ENCODE peak calls at places on chromosomes 1 and 21, in four cellular contexts. H is HEK293T, K is K562, F is HepG2. W is an unnamed sample.

GRCh38 chr21:21156919-21157318 is 158.7 kb downstream of the NCAM2 start:
- DNase-seq in H (no peak), K (peak; percentile 37), F (no peak), W (no peak)

GRCh38 chr1:111612006-111612405 is 7.6 kb upstream of the RAP1A start:
- DNase-seq in K (no peak), F (no peak), H (no peak), W (no peak)

GRCh38 chr1:7632681-7633080 is 138.4 kb upstream of the VAMP3 start:
- DNase-seq in F (no peak), H (no peak), K (no peak), W (no peak)

GRCh38 chr1:20166047-20166446 is 19.8 kb upstream of the UBXN10 start:
- DNase-seq in H (no peak), F (no peak), K (no peak), W (no peak)

GRCh38 chr1:216902669-216903388 is 179.6 kb upstream of the ESRRG start:
- DNase-seq in K (no peak), F (peak; percentile 55), H (no peak), W (no peak)

GRCh38 chr1:161258439-161259386 is at the start of gene PCP4L1:
- DNase-seq in F (no peak), H (no peak), K (no peak), W (peak; percentile 87)

GRCh38 chr21:45550552-45551210 is 8.4 kb upstream of the SLC19A1 start:
- DNase-seq in K (peak; percentile 28), F (no peak), H (no peak), W (no peak)

GRCh38 chr1:2801535-2802291 is at the start of gene TTC34:
- DNase-seq in H (peak; percentile 78), F (peak; percentile 16), K (peak; percentile 76), W (peak; percentile 63)

GRCh38 chr21:30434033-30434631 is 4.1 kb downstream of the KRTAP13-4 start:
- DNase-seq in H (peak; percentile 62), F (no peak), K (peak; percentile 29), W (peak; percentile 64)

GRCh38 chr21:28334407-28334806 is 658.3 kb downstream of the LTN1 start:
- DNase-seq in K (no peak), F (no peak), H (no peak), W (no peak)

GRCh38 chr1:218679988-218680743 is 335.0 kb downstream of the TGFB2 start:
- DNase-seq in F (no peak), H (no peak), K (no peak), W (no peak)

GRCh38 chr1:60906039-60906438 is 176.3 kb upstream of the NFIA start:
- DNase-seq in H (no peak), K (no peak), F (no peak), W (no peak)

GRCh38 chr1:187464320-187464719 is 635.6 kb downstream of the PLA2G4A start:
- DNase-seq in F (no peak), K (no peak), H (no peak), W (no peak)

GRCh38 chr1:225460021-225460736 is 32.3 kb upstream of the LBR start:
- DNase-seq in K (no peak), H (no peak), F (no peak), W (no peak)

GRCh38 chr21:45441431-45442255 is 36.7 kb downstream of the COL18A1 start:
- DNase-seq in K (no peak), F (no peak), H (no peak), W (no peak)

GRCh38 chr1:216119600-216119999 is 303.6 kb downstream of the USH2A start:
- DNase-seq in F (peak; percentile 11), H (peak; percentile 31), K (peak; percentile 9), W (no peak)

GRCh38 chr1:200351826-200352549 is 57.8 kb downstream of the ZNF281 start:
- DNase-seq in F (no peak), H (no peak), K (no peak), W (no peak)

GRCh38 chr1:51298322-51298705 is 32.0 kb downstream of the TTC39A start:
- DNase-seq in F (no peak), K (no peak), H (no peak), W (no peak)

GRCh38 chr1:188489336-188490112 is 1660.8 kb downstream of the PLA2G4A start:
- DNase-seq in F (no peak), K (no peak), H (no peak), W (no peak)

GRCh38 chr1:63463248-63463647 is 59.8 kb downstream of the ITGB3BP start:
- DNase-seq in H (no peak), F (no peak), K (no peak), W (no peak)

GRCh38 chr1:233614173-233614742 is 352 bp downstream of the KCNK1 start:
- DNase-seq in K (peak; percentile 60), H (peak; percentile 61), F (no peak), W (peak; percentile 51)

GRCh38 chr1:172287207-172287606 is 133.3 kb upstream of the C1orf105 start:
- DNase-seq in H (no peak), K (no peak), F (no peak), W (no peak)

DNA sequence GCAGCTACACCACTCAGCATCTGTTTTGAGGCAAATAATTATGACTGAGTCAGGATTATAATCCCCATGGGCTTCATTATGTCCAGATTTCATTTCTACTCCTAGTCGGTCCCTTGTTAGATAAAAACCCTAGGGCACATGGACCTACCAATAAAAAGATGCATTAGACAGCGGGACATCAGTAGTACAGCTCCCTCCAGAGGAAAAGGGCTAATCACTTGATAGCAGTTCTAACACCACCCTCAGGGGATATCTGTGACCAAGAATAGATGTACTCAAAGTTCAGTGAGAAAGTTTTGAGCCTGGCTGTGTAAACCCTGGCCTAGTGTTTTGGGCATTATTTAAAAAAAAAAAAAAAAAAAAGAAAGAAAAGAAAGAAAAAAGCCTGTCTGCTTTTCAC is 10.0 kb downstream of the GJA8 start:
- DNase-seq in H (peak; percentile 30), F (no peak), K (no peak), W (no peak)
- TF ChIP-seq ELF4 in H (no peak), F (no peak), K (no peak), W (no peak)

GRCh38 chr1:83499998-83500397 is 498.9 kb downstream of the TTLL7 start:
- DNase-seq in K (no peak), F (no peak), H (no peak), W (no peak)
- TF ChIP-seq ELF4 in K (no peak), F (no peak), H (no peak), W (no peak)

GRCh38 chr1:88180449-88181108 is 503.5 kb upstream of the PKN2 start:
- DNase-seq in F (peak; percentile 89), K (peak; percentile 62), H (peak; percentile 80), W (peak; percentile 81)
- TF ChIP-seq ELF4 in F (no peak), K (no peak), H (no peak), W (no peak)

GRCh38 chr1:235131961-235132360 is 3.3 kb upstream of the TOMM20 start:
- DNase-seq in H (no peak), F (no peak), K (no peak), W (no peak)
- TF ChIP-seq ELF4 in H (no peak), F (no peak), K (no peak), W (no peak)

GRCh38 chr1:12001249-12001917 is 17.9 kb upstream of the MIIP start:
- DNase-seq in K (peak; percentile 85), H (peak; percentile 46), F (peak; percentile 27), W (peak; percentile 77)
- TF ChIP-seq ELF4 in K (no peak), H (no peak), F (no peak), W (no peak)

GRCh38 chr1:246219508-246220030 is 287.5 kb downstream of the SMYD3 start:
- DNase-seq in H (no peak), K (peak; percentile 34), F (peak; percentile 68), W (no peak)
- TF ChIP-seq ELF4 in H (no peak), K (no peak), F (no peak), W (no peak)

GRCh38 chr1:234836045-234836681 is 226.2 kb upstream of the IRF2BP2 start:
- DNase-seq in K (no peak), F (no peak), H (no peak), W (no peak)
- TF ChIP-seq ELF4 in K (no peak), F (no peak), H (no peak), W (no peak)

DNA sequence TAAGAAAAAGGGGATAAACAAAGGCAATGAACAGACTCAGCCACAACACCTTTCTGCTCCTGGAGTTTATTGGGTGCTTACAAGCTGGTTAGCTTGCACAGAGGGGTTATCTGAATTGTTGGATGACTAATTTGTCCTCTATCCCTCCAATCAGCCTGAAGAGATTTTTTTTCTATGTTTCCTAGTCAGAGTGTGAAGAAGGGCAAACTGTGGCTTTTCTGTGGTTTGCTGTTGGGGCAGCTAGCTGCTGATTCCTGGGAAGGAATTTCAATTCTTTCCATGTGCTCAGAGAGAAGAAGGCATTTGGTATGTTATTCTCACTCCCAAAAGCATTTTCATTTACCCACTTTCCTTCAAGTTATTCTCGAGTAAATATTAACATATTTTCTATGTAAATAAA is 48.6 kb downstream of the PCP4 start:
- DNase-seq in H (no peak), F (no peak), K (no peak), W (no peak)
- TF ChIP-seq ELF4 in H (no peak), F (no peak), K (no peak), W (no peak)

GRCh38 chr21:26115346-26115745 is 55.2 kb downstream of the APP start:
- DNase-seq in H (no peak), F (no peak), K (no peak), W (no peak)

GRCh38 chr21:26110703-26111102 is 59.9 kb downstream of the APP start:
- DNase-seq in F (no peak), K (no peak), H (no peak), W (no peak)

GRCh38 chr21:26115899-26116298 is 54.7 kb downstream of the APP start:
- DNase-seq in F (no peak), K (no peak), H (no peak), W (no peak)

GRCh38 chr21:26112979-26113378 is 57.6 kb downstream of the APP start:
- DNase-seq in K (no peak), F (no peak), H (no peak), W (no peak)

DNA sequence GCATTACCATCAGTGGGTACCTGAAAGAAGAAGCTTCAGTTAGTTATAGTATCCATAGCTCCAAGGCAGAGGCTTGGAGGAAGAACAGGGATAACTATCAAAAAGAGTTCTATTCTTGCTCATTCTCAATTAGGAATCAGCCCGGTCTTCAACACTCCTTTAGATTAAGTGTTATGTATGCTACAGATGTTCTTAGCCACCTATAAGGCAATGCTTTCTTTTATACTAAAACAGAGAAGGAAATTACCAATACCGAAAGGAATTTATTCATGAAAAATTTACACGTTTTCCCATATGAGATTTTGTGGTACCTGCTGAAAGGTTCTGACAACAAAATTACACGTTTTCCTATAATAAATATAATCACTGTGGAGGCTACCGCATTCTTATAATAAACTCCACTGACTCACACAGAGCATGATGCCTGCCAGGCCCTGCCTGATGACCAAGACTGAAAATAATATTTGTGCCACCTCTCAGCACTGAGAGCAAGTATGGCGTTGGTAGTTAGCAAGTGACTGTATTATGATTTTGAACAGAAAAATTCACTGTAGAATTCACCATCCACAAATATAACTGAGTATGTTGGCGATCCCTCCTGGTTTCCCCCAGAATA is 58.3 kb downstream of the APP start:
- DNase-seq in F (no peak), K (no peak), H (no peak), W (no peak)
- TF ChIP-seq ELF4 in F (no peak), K (no peak), H (no peak), W (no peak)

W was measured in WTC11.